ENCODE peak calls at places on chromosomes 11 and 22, in eight cellular contexts. I, G, K, M, N, S, A and U are unnamed samples.

GRCh38 chr11:72363112-72363511 is 71.2 kb downstream of the CLPB start:
- DNase-seq in A (no peak), M (no peak), N (no peak), I (no peak), S (no peak), K (no peak), G (no peak), U (no peak)

GRCh38 chr11:113613619-113614018 is 92.5 kb downstream of the TMPRSS5 start:
- DNase-seq in K (no peak), M (no peak), A (no peak), N (no peak), G (no peak), I (no peak), S (no peak), U (no peak)

GRCh38 chr11:73854680-73855079 is 22.0 kb downstream of the COA4 start:
- DNase-seq in S (no peak), M (no peak), G (no peak), K (no peak), A (no peak), N (no peak), I (no peak), U (no peak)

GRCh38 chr11:41394562-41395160 is 64.8 kb downstream of the LRRC4C start:
- DNase-seq in K (no peak), I (no peak), S (no peak), N (no peak), A (no peak), G (no peak), M (no peak), U (no peak)

GRCh38 chr11:111845256-111846028 is 25.9 kb downstream of the ALG9 start:
- DNase-seq in S (no peak), M (no peak), N (no peak), G (no peak), K (peak), A (no peak), I (no peak), U (no peak)

GRCh38 chr11:13260196-13260962 is 17.2 kb upstream of the BMAL1 start:
- DNase-seq in G (no peak), N (no peak), A (no peak), S (no peak), I (no peak), K (no peak), M (no peak), U (no peak)

GRCh38 chr11:57335343-57336110 is at the start of gene SSRP1:
- DNase-seq in M (peak), G (peak), A (peak), I (peak), S (peak), N (peak), K (peak), U (peak)

GRCh38 chr11:88819616-88820015 is 246.2 kb downstream of the GRM5 start:
- DNase-seq in S (no peak), M (no peak), I (no peak), N (no peak), K (no peak), G (no peak), A (no peak), U (no peak)

GRCh38 chr11:32580967-32581366 is 2.7 kb upstream of the EIF3M start:
- DNase-seq in K (peak), S (no peak), M (no peak), A (no peak), G (no peak), I (no peak), N (no peak), U (no peak)

GRCh38 chr11:13128381-13128780 is 119.3 kb downstream of the RASSF10 start:
- DNase-seq in N (no peak), I (no peak), A (no peak), K (no peak), M (no peak), G (no peak), S (no peak), U (no peak)

GRCh38 chr11:69085490-69086095 is 36.9 kb downstream of the TPCN2 start:
- DNase-seq in K (no peak), G (no peak), S (no peak), M (no peak), N (no peak), I (no peak), A (no peak), U (no peak)

GRCh38 chr11:86232556-86232955 is 12.0 kb upstream of the EED start:
- DNase-seq in A (no peak), I (no peak), S (no peak), G (no peak), K (no peak), M (no peak), N (no peak), U (no peak)

GRCh38 chr11:41065432-41065831 is 394.0 kb downstream of the LRRC4C start:
- DNase-seq in G (no peak), K (no peak), N (no peak), S (no peak), A (no peak), M (no peak), I (peak), U (no peak)

GRCh38 chr11:69001301-69002081 is 11.6 kb downstream of the MRGPRF start:
- DNase-seq in M (peak), N (peak), I (peak), A (no peak), G (no peak), S (peak), K (no peak), U (no peak)

GRCh38 chr11:107780775-107781174 is 68.9 kb upstream of the SLN start:
- DNase-seq in I (no peak), S (no peak), N (no peak), A (no peak), M (no peak), K (peak), G (no peak), U (no peak)

GRCh38 chr11:80383655-80384054 is 942.8 kb upstream of the TENM4 start:
- DNase-seq in G (no peak), K (no peak), A (no peak), I (no peak), S (no peak), M (no peak), N (no peak), U (peak)

GRCh38 chr11:83573097-83573496 is 286.9 kb upstream of the CCDC90B start:
- DNase-seq in K (peak), N (no peak), M (no peak), A (no peak), G (no peak), I (no peak), S (no peak), U (no peak)

GRCh38 chr11:8717876-8718753 is 35.5 kb downstream of the RPL27A start:
- DNase-seq in M (peak), I (peak), N (peak), K (peak), G (peak), A (peak), S (peak), U (no peak)

GRCh38 chr11:67271548-67272284 is 5.4 kb downstream of the GRK2 start:
- DNase-seq in N (peak), I (peak), S (no peak), M (peak), A (no peak), K (no peak), G (peak), U (no peak)

GRCh38 chr11:85170184-85170583 is 457.0 kb downstream of the DLG2 start:
- DNase-seq in I (no peak), G (no peak), K (no peak), A (no peak), N (no peak), S (no peak), M (no peak), U (no peak)

GRCh38 chr22:35258144-35258988 is 1.1 kb downstream of the HMGXB4 start:
- DNase-seq in K (peak), A (no peak), M (no peak), S (no peak), I (no peak), G (no peak), N (no peak), U (peak)

GRCh38 chr11:32137263-32137662 is 46.4 kb downstream of the RCN1 start:
- DNase-seq in S (no peak), I (no peak), N (no peak), G (no peak), A (no peak), K (peak), M (no peak), U (no peak)

GRCh38 chr11:1073851-1074243 is 827 bp upstream of the MUC2 start:
- DNase-seq in S (no peak), N (peak), A (no peak), M (peak), K (no peak), I (no peak), G (no peak), U (no peak)

GRCh38 chr11:2741377-2742131 is 41.8 kb upstream of the KCNQ1OT1 start:
- DNase-seq in I (peak), S (no peak), A (peak), G (peak), N (no peak), K (peak), M (peak), U (no peak)

GRCh38 chr11:93773045-93773477 is 11.0 kb upstream of the MED17 start:
- DNase-seq in M (no peak), K (no peak), G (no peak), I (no peak), A (no peak), N (no peak), S (no peak), U (peak)

GRCh38 chr11:101336155-101336554 is 206.5 kb upstream of the PGR start:
- DNase-seq in K (no peak), N (no peak), I (no peak), G (no peak), A (no peak), S (no peak), M (no peak), U (no peak)

GRCh38 chr11:62652156-62653006 is 721 bp downstream of the INTS5 start:
- DNase-seq in S (no peak), I (no peak), A (no peak), M (no peak), G (no peak), K (no peak), N (no peak), U (no peak)

GRCh38 chr22:44901301-44901700 is 108.5 kb downstream of the PHF21B start:
- DNase-seq in K (peak), S (no peak), I (no peak), A (no peak), G (no peak), N (no peak), M (no peak), U (no peak)

GRCh38 chr11:121024989-121025388 is 1.1 kb downstream of the TBCEL start:
- DNase-seq in G (no peak), N (no peak), I (no peak), A (no peak), S (peak), K (no peak), M (no peak), U (no peak)

GRCh38 chr11:36818410-36818809 is 220.4 kb upstream of the RAG2 start:
- DNase-seq in A (no peak), K (no peak), G (peak), S (no peak), I (no peak), M (no peak), N (no peak), U (peak)

GRCh38 chr22:42991010-42991651 is 23.8 kb downstream of the PACSIN2 start:
- DNase-seq in A (no peak), I (peak), M (peak), N (no peak), K (peak), S (no peak), G (no peak), U (no peak)

GRCh38 chr11:124481365-124482323 is 36.1 kb upstream of the OR8B8 start:
- DNase-seq in S (peak), N (no peak), I (no peak), M (no peak), G (peak), A (no peak), K (peak), U (peak)

GRCh38 chr22:25137577-25138525 is 61.8 kb upstream of the CRYBB3 start:
- DNase-seq in I (peak), M (no peak), K (no peak), G (no peak), S (no peak), N (no peak), A (no peak), U (no peak)

GRCh38 chr11:47143322-47143721 is 33.4 kb downstream of the ARFGAP2 start:
- DNase-seq in N (peak), G (no peak), I (peak), S (peak), K (peak), A (no peak), M (no peak), U (no peak)

GRCh38 chr22:27670701-27671412 is 130.7 kb downstream of the MN1 start:
- DNase-seq in M (no peak), A (peak), K (peak), I (no peak), N (no peak), S (peak), G (peak), U (peak)

GRCh38 chr11:28900427-28900826 is 792.2 kb downstream of the METTL15 start:
- DNase-seq in A (no peak), I (no peak), K (no peak), M (no peak), N (no peak), S (no peak), G (no peak), U (no peak)

GRCh38 chr11:96307748-96308133 is 35.3 kb downstream of the MAML2 start:
- DNase-seq in M (no peak), G (no peak), I (no peak), N (no peak), K (peak), A (no peak), S (no peak), U (no peak)
- H3K4me3 ChIP-seq in M (peak), G (peak), I (peak), N (peak), K (peak), A (peak), S (peak), U (no peak)

GRCh38 chr22:46684706-46685105 is 53.3 kb downstream of the CERK start:
- DNase-seq in N (no peak), I (no peak), M (no peak), A (no peak), S (peak), G (peak), K (no peak), U (no peak)
- H3K27ac ChIP-seq in N (no peak), I (peak), M (no peak), A (no peak), S (peak), G (peak), K (peak), U (no peak)

DNA sequence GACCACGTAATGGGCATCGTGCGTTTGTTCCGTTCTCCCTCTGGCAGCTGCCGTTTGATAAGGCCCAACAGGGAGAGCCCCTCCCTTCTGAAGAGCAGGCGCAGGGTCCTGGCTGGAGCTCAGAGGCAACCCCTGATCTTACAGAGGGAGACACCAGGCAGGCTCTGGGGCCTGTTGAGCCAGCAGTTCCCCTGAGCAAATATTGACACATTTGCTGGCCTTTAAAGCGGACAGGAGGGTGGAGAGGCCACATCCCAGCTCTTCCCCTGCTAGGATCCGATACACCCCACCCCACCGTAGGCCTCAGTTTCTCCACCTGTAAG is 11.8 kb upstream of the C1QTNF6 start:
- DNase-seq in G (no peak), I (no peak), A (no peak), N (no peak), S (no peak), K (no peak), M (no peak), U (no peak)
- H3K4me3 ChIP-seq in G (no peak), I (peak), A (peak), N (peak), S (peak), K (no peak), M (peak), U (no peak)

GRCh38 chr11:35276396-35276795 is 137.4 kb downstream of the CD44 start:
- DNase-seq in G (no peak), N (no peak), A (no peak), S (no peak), I (no peak), K (no peak), M (no peak), U (no peak)
- H3K27ac ChIP-seq in G (no peak), N (no peak), A (no peak), S (no peak), I (no peak), K (no peak), M (peak), U (no peak)

GRCh38 chr11:20208622-20209090 is 48.4 kb upstream of the DBX1 start:
- DNase-seq in I (no peak), G (no peak), S (no peak), N (no peak), A (no peak), K (no peak), M (no peak), U (peak)
- H3K4me3 ChIP-seq in I (no peak), G (no peak), S (no peak), N (no peak), A (no peak), K (no peak), M (no peak), U (peak)

GRCh38 chr22:23533328-23533762 is 46.7 kb downstream of the IGLL1 start:
- DNase-seq in G (no peak), I (peak), N (no peak), A (no peak), K (peak), M (peak), S (no peak), U (peak)
- H3K27ac ChIP-seq in G (peak), I (no peak), N (no peak), A (no peak), K (peak), M (no peak), S (no peak), U (no peak)

DNA sequence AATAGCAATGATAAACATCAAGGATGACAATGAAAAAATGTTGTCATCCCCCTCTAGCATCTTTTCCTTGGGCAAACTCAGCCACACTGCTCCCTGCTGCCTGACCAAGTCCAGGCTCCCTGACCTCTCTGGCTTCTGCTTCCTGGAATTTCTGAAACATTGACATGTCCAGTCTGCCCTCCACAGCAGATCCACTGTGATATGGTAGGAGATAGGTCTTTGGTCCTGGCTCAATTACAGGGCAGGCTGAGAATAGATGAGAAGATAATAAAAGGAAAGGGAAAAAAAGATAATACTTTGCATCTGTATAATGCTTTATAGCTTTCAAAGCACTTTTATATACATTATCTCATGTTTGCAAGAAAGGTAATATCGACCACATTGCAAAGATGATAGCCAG is 417.7 kb downstream of the BUD13 start:
- DNase-seq in A (no peak), N (no peak), K (no peak), M (no peak), G (no peak), I (no peak), S (no peak), U (no peak)
- H3K4me3 ChIP-seq in A (no peak), N (no peak), K (no peak), M (no peak), G (no peak), I (no peak), S (no peak), U (no peak)

DNA sequence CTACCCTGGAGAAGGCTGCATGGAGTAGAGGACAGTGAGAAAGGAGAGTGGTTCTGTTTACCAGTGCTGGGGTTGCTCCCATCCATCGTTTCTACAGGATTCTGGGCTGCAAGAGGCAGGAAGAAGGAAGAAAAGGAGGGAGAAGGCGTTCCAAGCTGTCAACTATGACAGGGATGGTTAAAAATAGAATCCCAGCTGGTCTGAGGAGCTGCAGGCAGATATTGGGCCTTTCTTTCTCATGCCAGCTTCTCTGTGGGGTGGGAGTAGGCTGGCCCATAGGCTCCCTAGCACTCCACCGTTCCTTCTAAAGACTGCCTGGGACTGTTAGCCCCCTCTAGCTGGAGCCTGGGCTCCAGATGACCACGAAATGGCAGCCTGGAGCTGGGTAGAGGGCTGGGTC is 13.6 kb downstream of the CCKBR start:
- DNase-seq in S (no peak), K (no peak), I (no peak), M (no peak), A (no peak), N (no peak), G (no peak), U (no peak)
- H3K27ac ChIP-seq in S (peak), K (peak), I (no peak), M (no peak), A (peak), N (no peak), G (no peak), U (no peak)